ENCODE peak calls at places on chromosome 9, in nine cellular contexts. One of them, this sample, is unnamed.

GRCh38 chr9:95641591-95641990 is 124.8 kb upstream of the PTCH1 start:
- DNase-seq in OCI-LY7: no peak
- DNase-seq in heart left ventricle: no peak
- DNase-seq in suprapubic skin: no peak
- DNase-seq in fibroblast of lung: peak; percentile 31
- DNase-seq in Peyer's patch: no peak
- DNase-seq in mammary epithelial cell: no peak
- DNase-seq in IMR-90: no peak
- DNase-seq in neural progenitor cell: no peak
- DNase-seq in this sample: no peak

GRCh38 chr9:99393993-99394392 is 171.9 kb downstream of the SEC61B start:
- DNase-seq in OCI-LY7: no peak
- DNase-seq in heart left ventricle: no peak
- DNase-seq in suprapubic skin: no peak
- DNase-seq in fibroblast of lung: no peak
- DNase-seq in Peyer's patch: no peak
- DNase-seq in mammary epithelial cell: no peak
- DNase-seq in IMR-90: no peak
- DNase-seq in neural progenitor cell: no peak
- DNase-seq in this sample: no peak

GRCh38 chr9:114606597-114607207 is 4.4 kb upstream of the TMEM268 start:
- DNase-seq in OCI-LY7: no peak
- DNase-seq in heart left ventricle: no peak
- DNase-seq in suprapubic skin: no peak
- DNase-seq in fibroblast of lung: peak; percentile 89
- DNase-seq in Peyer's patch: no peak
- DNase-seq in mammary epithelial cell: peak; percentile 55
- DNase-seq in IMR-90: peak; percentile 78
- DNase-seq in neural progenitor cell: no peak
- DNase-seq in this sample: peak; percentile 92

GRCh38 chr9:84667571-84668203 is 1.8 kb upstream of the NTRK2 start:
- DNase-seq in OCI-LY7: no peak
- DNase-seq in heart left ventricle: no peak
- DNase-seq in suprapubic skin: no peak
- DNase-seq in fibroblast of lung: peak; percentile 26
- DNase-seq in Peyer's patch: no peak
- DNase-seq in mammary epithelial cell: peak; percentile 45
- DNase-seq in IMR-90: peak; percentile 12
- DNase-seq in neural progenitor cell: peak; percentile 58
- DNase-seq in this sample: peak; percentile 12

GRCh38 chr9:99345936-99346335 is 123.9 kb downstream of the SEC61B start:
- DNase-seq in OCI-LY7: no peak
- DNase-seq in heart left ventricle: no peak
- DNase-seq in suprapubic skin: no peak
- DNase-seq in fibroblast of lung: peak; percentile 60
- DNase-seq in Peyer's patch: no peak
- DNase-seq in mammary epithelial cell: no peak
- DNase-seq in IMR-90: peak; percentile 76
- DNase-seq in neural progenitor cell: no peak
- DNase-seq in this sample: peak; percentile 59

GRCh38 chr9:15101046-15101445 is 190.8 kb upstream of the FREM1 start:
- DNase-seq in OCI-LY7: no peak
- DNase-seq in heart left ventricle: no peak
- DNase-seq in suprapubic skin: no peak
- DNase-seq in fibroblast of lung: peak; percentile 83
- DNase-seq in Peyer's patch: no peak
- DNase-seq in mammary epithelial cell: no peak
- DNase-seq in IMR-90: peak; percentile 27
- DNase-seq in neural progenitor cell: no peak
- DNase-seq in this sample: no peak

GRCh38 chr9:35757527-35758275 is 3.6 kb upstream of the MSMP start:
- DNase-seq in OCI-LY7: no peak
- DNase-seq in heart left ventricle: no peak
- DNase-seq in suprapubic skin: no peak
- DNase-seq in fibroblast of lung: no peak
- DNase-seq in Peyer's patch: no peak
- DNase-seq in mammary epithelial cell: no peak
- DNase-seq in IMR-90: no peak
- DNase-seq in neural progenitor cell: no peak
- DNase-seq in this sample: no peak

GRCh38 chr9:91197232-91198181 is 164.2 kb downstream of the AUH start:
- DNase-seq in OCI-LY7: no peak
- DNase-seq in heart left ventricle: no peak
- DNase-seq in suprapubic skin: peak; percentile 86
- DNase-seq in fibroblast of lung: peak; percentile 100
- DNase-seq in Peyer's patch: peak; percentile 72
- DNase-seq in mammary epithelial cell: peak; percentile 96
- DNase-seq in IMR-90: peak; percentile 98
- DNase-seq in neural progenitor cell: no peak
- DNase-seq in this sample: peak; percentile 99

GRCh38 chr9:134620751-134621557 is 20.6 kb upstream of the COL5A1 start:
- DNase-seq in OCI-LY7: no peak
- DNase-seq in heart left ventricle: peak; percentile 24
- DNase-seq in suprapubic skin: peak; percentile 70
- DNase-seq in fibroblast of lung: no peak
- DNase-seq in Peyer's patch: peak; percentile 25
- DNase-seq in mammary epithelial cell: no peak
- DNase-seq in IMR-90: no peak
- DNase-seq in neural progenitor cell: no peak
- DNase-seq in this sample: no peak

GRCh38 chr9:27059406-27059805 is 49.6 kb upstream of the TEK start:
- DNase-seq in OCI-LY7: no peak
- DNase-seq in heart left ventricle: no peak
- DNase-seq in suprapubic skin: no peak
- DNase-seq in fibroblast of lung: no peak
- DNase-seq in Peyer's patch: no peak
- DNase-seq in mammary epithelial cell: no peak
- DNase-seq in IMR-90: no peak
- DNase-seq in neural progenitor cell: no peak
- DNase-seq in this sample: no peak

GRCh38 chr9:137417161-137418021 is 5.6 kb downstream of the EXD3 start:
- DNase-seq in OCI-LY7: peak; percentile 58
- DNase-seq in heart left ventricle: peak; percentile 62
- DNase-seq in suprapubic skin: no peak
- DNase-seq in fibroblast of lung: no peak
- DNase-seq in Peyer's patch: no peak
- DNase-seq in mammary epithelial cell: no peak
- DNase-seq in IMR-90: no peak
- DNase-seq in neural progenitor cell: no peak
- DNase-seq in this sample: no peak

GRCh38 chr9:93120846-93121315 is 13.2 kb downstream of the NINJ1 start:
- DNase-seq in OCI-LY7: no peak
- DNase-seq in heart left ventricle: no peak
- DNase-seq in suprapubic skin: no peak
- DNase-seq in fibroblast of lung: no peak
- DNase-seq in Peyer's patch: peak; percentile 46
- DNase-seq in mammary epithelial cell: no peak
- DNase-seq in IMR-90: no peak
- DNase-seq in neural progenitor cell: no peak
- DNase-seq in this sample: no peak

GRCh38 chr9:33249087-33249657 is 9.2 kb downstream of the SPINK4 start:
- DNase-seq in OCI-LY7: peak; percentile 74
- DNase-seq in heart left ventricle: no peak
- DNase-seq in suprapubic skin: peak; percentile 24
- DNase-seq in fibroblast of lung: no peak
- DNase-seq in Peyer's patch: no peak
- DNase-seq in mammary epithelial cell: no peak
- DNase-seq in IMR-90: no peak
- DNase-seq in neural progenitor cell: no peak
- DNase-seq in this sample: no peak

GRCh38 chr9:130554606-130555005 is 24.8 kb upstream of the FUBP3 start:
- DNase-seq in OCI-LY7: no peak
- DNase-seq in heart left ventricle: no peak
- DNase-seq in suprapubic skin: no peak
- DNase-seq in fibroblast of lung: no peak
- DNase-seq in Peyer's patch: no peak
- DNase-seq in mammary epithelial cell: no peak
- DNase-seq in IMR-90: no peak
- DNase-seq in neural progenitor cell: no peak
- DNase-seq in this sample: no peak
- TF ChIP-seq CTCF in OCI-LY7: no peak
- TF ChIP-seq CTCF in heart left ventricle: no peak
- TF ChIP-seq CTCF in suprapubic skin: no peak
- TF ChIP-seq CTCF in fibroblast of lung: no peak
- TF ChIP-seq CTCF in Peyer's patch: no peak
- TF ChIP-seq CTCF in mammary epithelial cell: no peak
- TF ChIP-seq CTCF in IMR-90: no peak
- TF ChIP-seq CTCF in neural progenitor cell: no peak
- TF ChIP-seq CTCF in this sample: no peak

GRCh38 chr9:81685763-81686613 is 3.4 kb downstream of the TLE1 start:
- DNase-seq in OCI-LY7: no peak
- DNase-seq in heart left ventricle: no peak
- DNase-seq in suprapubic skin: no peak
- DNase-seq in fibroblast of lung: peak; percentile 77
- DNase-seq in Peyer's patch: no peak
- DNase-seq in mammary epithelial cell: peak; percentile 17
- DNase-seq in IMR-90: peak; percentile 55
- DNase-seq in neural progenitor cell: no peak
- DNase-seq in this sample: peak; percentile 56
- H3K4me3 ChIP-seq in OCI-LY7: no peak overlapping the region
- H3K4me3 ChIP-seq in heart left ventricle: peak overlapping the region; percentile 80
- H3K4me3 ChIP-seq in suprapubic skin: peak overlapping the region; percentile 66
- H3K4me3 ChIP-seq in fibroblast of lung: peak overlapping the region; percentile 88
- H3K4me3 ChIP-seq in Peyer's patch: peak overlapping the region; percentile 81
- H3K4me3 ChIP-seq in mammary epithelial cell: peak overlapping the region; percentile 88
- H3K4me3 ChIP-seq in IMR-90: peak overlapping the region; percentile 98
- H3K4me3 ChIP-seq in neural progenitor cell: peak overlapping the region; percentile 92
- H3K4me3 ChIP-seq in this sample: peak overlapping the region; percentile 84

GRCh38 chr9:116933251-116933650 is 246.1 kb downstream of the TRIM32 start:
- DNase-seq in OCI-LY7: no peak
- DNase-seq in heart left ventricle: no peak
- DNase-seq in suprapubic skin: no peak
- DNase-seq in fibroblast of lung: no peak
- DNase-seq in Peyer's patch: no peak
- DNase-seq in mammary epithelial cell: peak; percentile 78
- DNase-seq in IMR-90: no peak
- DNase-seq in neural progenitor cell: no peak
- DNase-seq in this sample: no peak

GRCh38 chr9:116928283-116928682 is 241.2 kb downstream of the TRIM32 start:
- DNase-seq in OCI-LY7: no peak
- DNase-seq in heart left ventricle: no peak
- DNase-seq in suprapubic skin: no peak
- DNase-seq in fibroblast of lung: no peak
- DNase-seq in Peyer's patch: no peak
- DNase-seq in mammary epithelial cell: no peak
- DNase-seq in IMR-90: no peak
- DNase-seq in neural progenitor cell: no peak
- DNase-seq in this sample: no peak

GRCh38 chr9:116924462-116925110 is 237.5 kb downstream of the TRIM32 start:
- DNase-seq in OCI-LY7: no peak
- DNase-seq in heart left ventricle: no peak
- DNase-seq in suprapubic skin: no peak
- DNase-seq in fibroblast of lung: no peak
- DNase-seq in Peyer's patch: no peak
- DNase-seq in mammary epithelial cell: no peak
- DNase-seq in IMR-90: no peak
- DNase-seq in neural progenitor cell: no peak
- DNase-seq in this sample: no peak

GRCh38 chr9:116928884-116929283 is 241.8 kb downstream of the TRIM32 start:
- DNase-seq in OCI-LY7: no peak
- DNase-seq in heart left ventricle: no peak
- DNase-seq in suprapubic skin: no peak
- DNase-seq in fibroblast of lung: no peak
- DNase-seq in Peyer's patch: no peak
- DNase-seq in mammary epithelial cell: peak; percentile 25
- DNase-seq in IMR-90: no peak
- DNase-seq in neural progenitor cell: peak; percentile 38
- DNase-seq in this sample: no peak
- TF ChIP-seq CTCF in OCI-LY7: no peak
- TF ChIP-seq CTCF in heart left ventricle: no peak
- TF ChIP-seq CTCF in suprapubic skin: no peak
- TF ChIP-seq CTCF in fibroblast of lung: no peak
- TF ChIP-seq CTCF in Peyer's patch: no peak
- TF ChIP-seq CTCF in mammary epithelial cell: peak; percentile 22
- TF ChIP-seq CTCF in IMR-90: no peak
- TF ChIP-seq CTCF in neural progenitor cell: no peak
- TF ChIP-seq CTCF in this sample: no peak

GRCh38 chr9:4762889-4763521 is 22.0 kb upstream of the AK3 start:
- DNase-seq in OCI-LY7: no peak
- DNase-seq in heart left ventricle: no peak
- DNase-seq in suprapubic skin: no peak
- DNase-seq in fibroblast of lung: no peak
- DNase-seq in Peyer's patch: peak; percentile 52
- DNase-seq in mammary epithelial cell: no peak
- DNase-seq in IMR-90: no peak
- DNase-seq in neural progenitor cell: peak; percentile 82
- DNase-seq in this sample: no peak
- H3K4me3 ChIP-seq in OCI-LY7: peak overlapping the region; percentile 58
- H3K4me3 ChIP-seq in heart left ventricle: peak overlapping the region; percentile 37
- H3K4me3 ChIP-seq in suprapubic skin: peak overlapping the region; percentile 20
- H3K4me3 ChIP-seq in fibroblast of lung: no peak overlapping the region
- H3K4me3 ChIP-seq in Peyer's patch: peak overlapping the region; percentile 31
- H3K4me3 ChIP-seq in mammary epithelial cell: no peak overlapping the region
- H3K4me3 ChIP-seq in IMR-90: no peak overlapping the region
- H3K4me3 ChIP-seq in neural progenitor cell: no peak overlapping the region
- H3K4me3 ChIP-seq in this sample: no peak overlapping the region